ENCODE peak calls at places on chromosomes 7 and 10, in six cellular contexts. U is Karpas-422, P is hepatocyte, D is GM23248, F is PC-3, Q is GM23338. S is an unnamed sample.

GRCh38 chr7:87129332-87129731 is 22.9 kb upstream of the DMTF1 start:
- DNase-seq in F (no peak), D (no peak), P (no peak), U (no peak), Q (peak; percentile 77), S (no peak)

GRCh38 chr7:65269150-65269856 is 104.4 kb upstream of the ZNF92 start:
- DNase-seq in D (peak; percentile 20), F (no peak), Q (peak; percentile 99), P (peak; percentile 90), U (peak; percentile 95), S (peak; percentile 94)

GRCh38 chr7:133683182-133683454 is 430.2 kb downstream of the EXOC4 start:
- DNase-seq in U (no peak), P (no peak), D (no peak), Q (no peak), F (no peak), S (no peak)

GRCh38 chr10:4902571-4903011 is 60.6 kb upstream of the AKR1C1 start:
- DNase-seq in F (no peak), U (no peak), D (peak; percentile 26), Q (no peak), P (no peak), S (no peak)

GRCh38 chr7:74653686-74654181 is 3.8 kb upstream of the GTF2I start:
- DNase-seq in D (no peak), U (no peak), Q (no peak), F (no peak), P (peak; percentile 68), S (no peak)

GRCh38 chr7:31119249-31119648 is 67.1 kb downstream of the ADCYAP1R1 start:
- DNase-seq in D (no peak), U (no peak), P (no peak), F (no peak), Q (no peak), S (no peak)

GRCh38 chr10:114163062-114163861 is 10.7 kb downstream of the CCDC186 start:
- DNase-seq in F (no peak), D (peak; percentile 36), Q (peak; percentile 37), P (no peak), U (no peak), S (no peak)

GRCh38 chr7:157409149-157409752 is 72.4 kb downstream of the DNAJB6 start:
- DNase-seq in P (peak; percentile 51), D (no peak), Q (no peak), U (no peak), F (no peak), S (no peak)

GRCh38 chr10:80444646-80445319 is 9.3 kb upstream of the TSPAN14 start:
- DNase-seq in Q (peak; percentile 77), U (peak; percentile 65), D (peak; percentile 80), P (peak; percentile 72), F (no peak), S (peak; percentile 79)

GRCh38 chr7:40299097-40299496 is 164.3 kb downstream of the SUGCT start:
- DNase-seq in F (peak; percentile 56), P (peak; percentile 3), U (no peak), Q (peak; percentile 27), D (peak; percentile 86), S (no peak)

GRCh38 chr7:100546129-100546867 is 7.3 kb downstream of the AGFG2 start:
- DNase-seq in U (no peak), Q (no peak), P (peak; percentile 49), F (peak; percentile 45), D (no peak), S (no peak)

GRCh38 chr10:110636932-110637557 is 7.1 kb upstream of the RBM20 start:
- DNase-seq in Q (peak; percentile 40), F (no peak), D (no peak), U (no peak), P (no peak), S (no peak)

GRCh38 chr7:111159426-111159825 is 68.5 kb downstream of the LRRN3 start:
- DNase-seq in U (no peak), D (peak; percentile 66), P (no peak), Q (no peak), F (peak; percentile 17), S (no peak)

GRCh38 chr10:48478980-48479811 is 125.7 kb downstream of the ARHGAP22 start:
- DNase-seq in U (no peak), F (no peak), D (no peak), Q (no peak), P (no peak), S (no peak)

GRCh38 chr7:41060796-41061195 is 642.1 kb downstream of the INHBA start:
- DNase-seq in D (no peak), F (no peak), U (no peak), P (no peak), Q (no peak), S (no peak)

GRCh38 chr10:44935201-44935960 is 24.2 kb upstream of the RASSF4 start:
- DNase-seq in Q (no peak), U (no peak), P (peak; percentile 52), F (no peak), D (peak; percentile 89), S (no peak)

GRCh38 chr10:68153473-68154210 is 44.4 kb downstream of the MYPN start:
- DNase-seq in Q (peak; percentile 88), D (peak; percentile 98), P (peak; percentile 85), U (no peak), F (peak; percentile 100), S (no peak)

GRCh38 chr7:71454981-71455380 is 323.0 kb downstream of the GALNT17 start:
- DNase-seq in U (no peak), P (no peak), Q (peak; percentile 28), F (no peak), D (no peak), S (no peak)

GRCh38 chr10:338176-339037 is 203.2 kb downstream of the ZMYND11 start:
- DNase-seq in F (peak; percentile 80), U (no peak), Q (no peak), D (peak; percentile 33), P (no peak), S (no peak)

GRCh38 chr10:109953745-109954144 is 30.4 kb upstream of the XPNPEP1 start:
- DNase-seq in U (no peak), D (no peak), Q (no peak), F (no peak), P (no peak), S (no peak)

GRCh38 chr10:97570146-97570788 is 2.3 kb upstream of the ANKRD2 start:
- DNase-seq in U (no peak), D (no peak), F (no peak), P (no peak), Q (no peak), S (no peak)

GRCh38 chr7:2002561-2003450 is 229.9 kb downstream of the MAD1L1 start:
- DNase-seq in Q (no peak), D (no peak), U (no peak), F (no peak), P (no peak), S (no peak)

DNA sequence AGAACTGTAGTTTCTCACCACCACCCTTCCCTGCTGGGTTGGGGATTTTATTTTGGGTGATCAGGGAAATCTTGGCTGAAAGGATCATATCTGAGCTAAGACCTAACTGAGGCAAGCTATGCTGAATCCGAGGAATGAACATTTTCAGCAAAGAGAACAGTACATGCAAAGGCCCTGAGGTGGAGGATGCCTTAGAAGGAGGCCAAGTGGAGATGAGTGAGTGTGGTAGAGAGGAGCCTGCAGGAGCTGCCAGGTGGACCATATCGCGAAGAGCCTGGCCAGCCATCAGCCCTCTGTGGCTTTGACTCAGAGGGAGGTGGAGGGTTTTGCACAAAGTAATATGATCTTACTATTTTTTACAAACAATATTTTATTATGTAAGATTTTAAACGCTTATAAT is 1.6 kb upstream of the RASGEF1A start:
- DNase-seq in F (no peak), P (no peak), U (no peak), D (no peak), Q (no peak), S (no peak)
- H3K9me2 ChIP-seq in F (no peaks in the 10 kb centered on the region), P (no peaks in the 10 kb centered on the region), U (no peaks in the 10 kb centered on the region), D (no peaks in the 10 kb centered on the region), Q (no peaks in the 10 kb centered on the region), S (no peaks in the 10 kb centered on the region)

GRCh38 chr10:120477006-120477722 is 20.1 kb downstream of the PLPP4 start:
- DNase-seq in U (no peak), D (peak; percentile 86), Q (no peak), P (peak; percentile 25), F (no peak), S (no peak)
- H3K9me2 ChIP-seq in U (no peaks in the 10 kb centered on the region), D (no peaks in the 10 kb centered on the region), Q (peaks cover 3% of the 10 kb centered on the region), P (no peaks in the 10 kb centered on the region), F (no peaks in the 10 kb centered on the region), S (no peaks in the 10 kb centered on the region)

DNA sequence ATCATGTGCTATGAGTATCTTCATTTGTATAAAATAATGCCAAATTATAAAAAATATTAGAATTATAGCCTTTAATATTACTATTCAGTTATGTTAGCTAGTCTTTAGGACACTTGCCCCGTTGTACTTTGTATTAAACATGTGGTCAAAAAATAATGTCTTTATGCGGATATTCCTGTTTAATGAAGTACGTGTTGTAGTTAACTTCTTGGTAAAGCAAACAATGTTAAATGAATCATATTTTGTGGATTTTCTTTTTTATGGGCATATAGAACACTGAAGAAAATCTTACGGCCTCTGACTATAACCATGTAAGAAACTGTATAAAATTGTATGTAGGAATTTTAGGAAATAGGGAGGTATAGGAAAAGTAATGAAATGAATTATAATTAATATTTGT is 14.3 kb downstream of the GLCCI1 start:
- DNase-seq in F (peak; percentile 61), P (no peak), U (no peak), D (no peak), Q (no peak), S (no peak)
- H3K9me2 ChIP-seq in F (no peaks in the 10 kb centered on the region), P (no peaks in the 10 kb centered on the region), U (no peaks in the 10 kb centered on the region), D (no peaks in the 10 kb centered on the region), Q (no peaks in the 10 kb centered on the region), S (no peaks in the 10 kb centered on the region)

GRCh38 chr10:60757422-60757895 is 20.8 kb upstream of the CDK1 start:
- DNase-seq in Q (peak; percentile 54), F (peak; percentile 40), P (peak; percentile 45), U (no peak), D (no peak), S (no peak)
- H3K9me2 ChIP-seq in Q (no peaks in the 10 kb centered on the region), F (no peaks in the 10 kb centered on the region), P (no peaks in the 10 kb centered on the region), U (no peaks in the 10 kb centered on the region), D (no peaks in the 10 kb centered on the region), S (no peaks in the 10 kb centered on the region)

GRCh38 chr7:43341132-43341531 is 228.7 kb downstream of the HECW1 start:
- DNase-seq in P (no peak), U (no peak), D (no peak), Q (no peak), F (no peak), S (no peak)
- H3K9me2 ChIP-seq in P (no peaks in the 10 kb centered on the region), U (no peaks in the 10 kb centered on the region), D (no peaks in the 10 kb centered on the region), Q (peaks cover 3% of the 10 kb centered on the region), F (no peaks in the 10 kb centered on the region), S (no peaks in the 10 kb centered on the region)

GRCh38 chr7:128844777-128845311 is 14.6 kb downstream of the FLNC start:
- DNase-seq in Q (no peak), U (no peak), D (no peak), P (no peak), F (no peak), S (no peak)

GRCh38 chr7:128842674-128843641 is 12.8 kb downstream of the FLNC start:
- DNase-seq in P (no peak), D (no peak), F (no peak), U (no peak), Q (no peak), S (no peak)

GRCh38 chr7:128845987-128846386 is 15.8 kb downstream of the FLNC start:
- DNase-seq in D (no peak), P (no peak), Q (no peak), U (no peak), F (no peak), S (no peak)

GRCh38 chr7:128845475-128845874 is 15.3 kb downstream of the FLNC start:
- DNase-seq in D (no peak), Q (no peak), F (no peak), U (no peak), P (no peak), S (no peak)

GRCh38 chr7:128843938-128844621 is 13.9 kb downstream of the FLNC start:
- DNase-seq in D (no peak), Q (no peak), U (no peak), P (no peak), F (no peak), S (no peak)
- H3K9me2 ChIP-seq in D (no peaks in the 10 kb centered on the region), Q (no peaks in the 10 kb centered on the region), U (no peaks in the 10 kb centered on the region), P (no peaks in the 10 kb centered on the region), F (no peaks in the 10 kb centered on the region), S (no peaks in the 10 kb centered on the region)

GRCh38 chr10:12481956-12482355 is 132.6 kb downstream of the CAMK1D start:
- DNase-seq in U (no peak), F (no peak), D (no peak), Q (no peak), P (no peak), S (no peak)
- H3K9me2 ChIP-seq in U (no peaks in the 10 kb centered on the region), F (no peaks in the 10 kb centered on the region), D (no peaks in the 10 kb centered on the region), Q (no peaks in the 10 kb centered on the region), P (no peaks in the 10 kb centered on the region), S (no peaks in the 10 kb centered on the region)

S was measured in OCI-LY7.